ENCODE peak calls at places on chromosome 19, in seven cellular contexts. G is heart left ventricle; U is left colon; M is stimulated activated CD4-positive, alpha-beta T cell treated with anti-CD3 and anti-CD28 coated beads, Interleukin-15, amount 100 ng/mL, for 1 hour; S is mucosa of gallbladder; E is GM04504; W is HFFc6. Q is an unnamed sample.

GRCh38 chr19:39408392-39409206 is 2.0 kb downstream of the ZFP36 start:
- DNase-seq in G (no peak), U (no peak), M (no peak), S (peak), E (no peak), W (peak), Q (no peak)

GRCh38 chr19:10929402-10929794 is 787 bp downstream of the TIMM29 start:
- DNase-seq in G (no peak), U (peak), M (no peak), S (no peak), E (no peak), W (no peak), Q (no peak)

GRCh38 chr19:11251650-11252314 is 10.5 kb downstream of the DOCK6 start:
- DNase-seq in G (no peak), U (no peak), M (no peak), S (no peak), E (no peak), W (no peak), Q (no peak)

GRCh38 chr19:40392894-40393517 is 3.0 kb upstream of the HIPK4 start:
- DNase-seq in G (no peak), U (peak), M (no peak), S (peak), E (no peak), W (no peak), Q (no peak)

GRCh38 chr19:12665281-12665573 is 1.3 kb downstream of the MAN2B1 start:
- DNase-seq in G (peak), U (peak), M (no peak), S (peak), E (no peak), W (no peak), Q (no peak)

GRCh38 chr19:14006766-14007562 is 844 bp upstream of the RFX1 start:
- DNase-seq in G (no peak), U (peak), M (no peak), S (no peak), E (no peak), W (no peak), Q (no peak)

GRCh38 chr19:31960474-31960873 is 384.9 kb upstream of the ZNF507 start:
- DNase-seq in G (no peak), U (no peak), M (no peak), S (no peak), E (no peak), W (no peak), Q (no peak)

GRCh38 chr19:33134571-33135041 is 2.7 kb downstream of the WDR88 start:
- DNase-seq in G (no peak), U (peak), M (peak), S (no peak), E (no peak), W (no peak), Q (peak)

GRCh38 chr19:47697863-47698609 is 15.2 kb upstream of the EHD2 start:
- DNase-seq in G (peak), U (peak), M (peak), S (peak), E (peak), W (peak), Q (peak)

GRCh38 chr19:34228347-34228746 is 26.0 kb upstream of the GARRE1 start:
- DNase-seq in G (no peak), U (no peak), M (no peak), S (no peak), E (no peak), W (peak), Q (no peak)

GRCh38 chr19:18596752-18597157 is 8.2 kb downstream of the REX1BD start:
- DNase-seq in G (no peak), U (peak), M (no peak), S (peak), E (no peak), W (no peak), Q (no peak)

GRCh38 chr19:36097036-36097435 is 13.9 kb upstream of the OVOL3 start:
- DNase-seq in G (no peak), U (no peak), M (no peak), S (no peak), E (no peak), W (no peak), Q (no peak)

GRCh38 chr19:36488816-36489138 is 584 bp downstream of the ZNF566 start:
- DNase-seq in G (no peak), U (no peak), M (no peak), S (no peak), E (no peak), W (no peak), Q (peak)

GRCh38 chr19:10521461-10522216 is 4.4 kb upstream of the S1PR5 start:
- DNase-seq in G (no peak), U (no peak), M (no peak), S (no peak), E (no peak), W (no peak), Q (no peak)

GRCh38 chr19:30520735-30521479 is 148.7 kb downstream of the ZNF536 start:
- DNase-seq in G (no peak), U (no peak), M (no peak), S (no peak), E (no peak), W (no peak), Q (no peak)

Q was measured in activated CD8-positive, alpha-beta memory T cell treated with anti-CD3 and anti-CD28 coated beads for 4 hours.